ENCODE peak calls at places on chromosomes 11 and 22, in four cellular contexts. R, Q, M and F are unnamed samples.

GRCh38 chr11:111307472-111308108 is 9.2 kb downstream of the POU2AF3 start:
- DNase-seq in R (no peak), Q (no peak), M (no peak), F (no peak)

GRCh38 chr11:2725367-2726300 is 25.8 kb upstream of the KCNQ1OT1 start:
- DNase-seq in R (peak), Q (no peak), M (no peak), F (no peak)

GRCh38 chr11:30244255-30244654 is 13.4 kb downstream of the FSHB start:
- DNase-seq in R (no peak), Q (no peak), M (no peak), F (no peak)

GRCh38 chr11:70048279-70049024 is 29.7 kb upstream of the ANO1 start:
- DNase-seq in R (no peak), Q (no peak), M (no peak), F (no peak)

GRCh38 chr11:14384338-14384737 is 25.4 kb upstream of the RRAS2 start:
- DNase-seq in R (no peak), Q (no peak), M (no peak), F (no peak)

GRCh38 chr11:66920978-66921784 is 37.0 kb downstream of the PC start:
- DNase-seq in R (no peak), Q (no peak), M (peak), F (no peak)

GRCh38 chr11:110349109-110349996 is 52.9 kb upstream of the RDX start:
- DNase-seq in R (peak), Q (no peak), M (no peak), F (peak)

GRCh38 chr11:17720796-17721171 is 1.4 kb downstream of the MYOD1 start:
- DNase-seq in R (no peak), Q (no peak), M (no peak), F (no peak)

GRCh38 chr11:100741866-100742625 is 55.0 kb downstream of the ARHGAP42 start:
- DNase-seq in R (no peak), Q (no peak), M (no peak), F (no peak)

GRCh38 chr11:83162377-83162776 is 5.4 kb downstream of the PCF11 start:
- DNase-seq in R (no peak), Q (no peak), M (no peak), F (no peak)

GRCh38 chr22:48104102-48104738 is 1341.8 kb downstream of the TBC1D22A start:
- DNase-seq in R (no peak), Q (no peak), M (no peak), F (no peak)

GRCh38 chr11:96309001-96309642 is 33.9 kb downstream of the MAML2 start:
- DNase-seq in R (no peak), Q (no peak), M (no peak), F (no peak)

GRCh38 chr11:13114566-13115465 is 105.7 kb downstream of the RASSF10 start:
- DNase-seq in R (peak), Q (no peak), M (peak), F (no peak)
- TF ChIP-seq CTCF in R (no peak), Q (no peak), M (peak), F (peak)

GRCh38 chr22:50262460-50262911 is 1.0 kb upstream of the MAPK12 start:
- DNase-seq in R (no peak), Q (no peak), M (no peak), F (no peak)

GRCh38 chr22:50262973-50263617 is 1.6 kb upstream of the MAPK12 start:
- DNase-seq in R (no peak), Q (no peak), M (no peak), F (no peak)

GRCh38 chr22:50260801-50261614 is 475 bp downstream of the MAPK12 start:
- DNase-seq in R (peak), Q (no peak), M (peak), F (no peak)

GRCh38 chr22:50260434-50260800 is 1.1 kb downstream of the MAPK12 start:
- DNase-seq in R (no peak), Q (no peak), M (no peak), F (no peak)

GRCh38 chr22:50261615-50262459 is at the start of gene MAPK12:
- DNase-seq in R (no peak), Q (no peak), M (no peak), F (no peak)
- H3K4me3 ChIP-seq in R (peak), Q (peak), M (peak), F (peak)

GRCh38 chr11:75836422-75836821 is 21.4 kb downstream of the UVRAG start:
- DNase-seq in R (no peak), Q (no peak), M (peak), F (no peak)

GRCh38 chr11:75840560-75840959 is 25.6 kb downstream of the UVRAG start:
- DNase-seq in R (no peak), Q (no peak), M (no peak), F (no peak)

GRCh38 chr11:75834728-75835127 is 19.7 kb downstream of the UVRAG start:
- DNase-seq in R (no peak), Q (no peak), M (no peak), F (no peak)

GRCh38 chr11:75841739-75842138 is 26.7 kb downstream of the UVRAG start:
- DNase-seq in R (no peak), Q (no peak), M (no peak), F (no peak)

GRCh38 chr11:75839851-75840250 is 24.8 kb downstream of the UVRAG start:
- DNase-seq in R (no peak), Q (no peak), M (no peak), F (no peak)
- TF ChIP-seq CTCF in R (no peak), Q (no peak), M (no peak), F (no peak)

GRCh38 chr11:87020764-87021365 is 16.9 kb upstream of the TMEM135 start:
- DNase-seq in R (no peak), Q (no peak), M (no peak), F (no peak)

GRCh38 chr11:87020336-87020735 is 17.4 kb upstream of the TMEM135 start:
- DNase-seq in R (no peak), Q (no peak), M (no peak), F (no peak)

GRCh38 chr11:87022254-87022653 is 15.5 kb upstream of the TMEM135 start:
- DNase-seq in R (no peak), Q (no peak), M (no peak), F (no peak)

GRCh38 chr11:87022738-87023137 is 15.0 kb upstream of the TMEM135 start:
- DNase-seq in R (no peak), Q (no peak), M (no peak), F (no peak)

DNA sequence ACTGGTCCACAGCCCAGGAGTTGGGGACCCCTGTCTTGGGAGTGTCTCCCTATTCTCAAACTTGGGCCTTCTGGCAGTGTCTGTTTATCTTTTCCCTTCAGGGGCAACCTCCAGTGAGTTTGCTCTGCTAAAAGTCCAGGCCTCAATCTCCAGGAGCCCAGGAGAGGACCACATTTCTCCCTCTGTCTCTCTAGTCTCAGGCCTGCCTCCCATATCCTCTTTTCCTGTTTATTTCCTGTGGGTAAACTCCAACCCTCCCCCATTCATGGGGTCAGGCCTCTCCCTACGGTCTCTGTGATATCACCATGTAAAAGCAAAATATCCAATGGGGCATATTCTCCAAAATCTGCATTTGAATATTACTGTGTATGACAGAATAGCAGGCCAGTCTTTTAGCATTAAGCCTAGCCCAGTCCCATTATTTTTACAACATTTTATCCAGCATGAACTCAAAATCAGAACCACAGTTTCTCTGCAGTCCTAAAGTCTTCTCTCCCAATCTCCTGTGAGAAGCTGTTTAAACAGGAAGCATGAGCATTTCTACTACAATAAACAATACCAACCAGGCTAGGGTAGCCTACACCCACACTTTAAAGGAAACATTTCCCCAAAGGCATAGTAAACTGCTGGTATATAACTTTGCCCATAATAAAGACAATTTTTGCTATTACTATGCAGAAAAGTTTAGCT is 18.0 kb upstream of the TMEM135 start:
- DNase-seq in R (no peak), Q (no peak), M (no peak), F (no peak)
- H3K4me3 ChIP-seq in R (no peak), Q (no peak), M (no peak), F (no peak)

GRCh38 chr11:112345708-112346107 is 85.0 kb upstream of the PLET1 start:
- DNase-seq in R (no peak), Q (no peak), M (no peak), F (no peak)
- TF ChIP-seq CTCF in R (no peak), Q (no peak), M (peak), F (peak)